ENCODE peak calls at places on chromosomes 2 and 18, in five cellular contexts. G, D, Y, P and H are unnamed samples.

GRCh38 chr18:48297139-48297538 is 112.0 kb downstream of the ZBTB7C start:
- DNase-seq in G (no peak), D (no peak), P (no peak), Y (no peak), H (no peak)

GRCh38 chr2:90207454-90208058 is 1516.1 kb downstream of the RPIA start:
- DNase-seq in P (peak; percentile 25), G (no peak), D (peak; percentile 1), Y (no peak), H (no peak)

GRCh38 chr2:20299113-20299512 is 51.5 kb downstream of the PUM2 start:
- DNase-seq in P (no peak), Y (no peak), D (no peak), G (no peak), H (no peak)

GRCh38 chr18:1968801-1969498 is 602.4 kb downstream of the METTL4 start:
- DNase-seq in G (no peak), P (no peak), D (no peak), Y (no peak), H (no peak)

GRCh38 chr2:238325694-238326093 is 5.4 kb downstream of the TRAF3IP1 start:
- DNase-seq in D (no peak), P (no peak), Y (no peak), G (no peak), H (no peak)

GRCh38 chr2:48415765-48416515 is 114.0 kb upstream of the STON1 start:
- DNase-seq in P (peak; percentile 44), G (no peak), Y (no peak), D (no peak), H (no peak)

GRCh38 chr2:120448961-120449421 is 103.1 kb downstream of the INHBB start:
- DNase-seq in D (peak; percentile 19), Y (no peak), P (no peak), G (no peak), H (no peak)

GRCh38 chr2:128273469-128274081 is 45.1 kb downstream of the HS6ST1 start:
- DNase-seq in G (no peak), D (peak; percentile 56), Y (no peak), P (no peak), H (no peak)

GRCh38 chr18:34901299-34901698 is 139.9 kb upstream of the MAPRE2 start:
- DNase-seq in P (no peak), Y (no peak), D (no peak), G (no peak), H (no peak)

GRCh38 chr2:5868891-5869400 is 176.8 kb downstream of the SOX11 start:
- DNase-seq in G (no peak), D (no peak), P (no peak), Y (no peak), H (no peak)

GRCh38 chr2:20115902-20116301 is 64.5 kb upstream of the LAPTM4A start:
- DNase-seq in D (no peak), P (peak; percentile 20), Y (no peak), G (no peak), H (no peak)

GRCh38 chr18:1002653-1003178 is 98.0 kb downstream of the ADCYAP1 start:
- DNase-seq in Y (no peak), P (no peak), G (no peak), D (no peak), H (peak; percentile 64)

GRCh38 chr2:119106301-119106897 is 52.2 kb downstream of the C1QL2 start:
- DNase-seq in Y (no peak), P (peak; percentile 83), D (no peak), G (peak; percentile 43), H (peak; percentile 26)

GRCh38 chr18:63131944-63132818 is 187.4 kb downstream of the BCL2 start:
- DNase-seq in D (no peak), Y (no peak), G (no peak), P (no peak), H (no peak)

GRCh38 chr18:36693931-36694661 is 134.7 kb downstream of the TPGS2 start:
- DNase-seq in P (no peak), G (no peak), Y (peak; percentile 13), D (no peak), H (no peak)

GRCh38 chr2:128640847-128641360 is 322.2 kb upstream of the HS6ST1 start:
- DNase-seq in G (peak; percentile 22), P (no peak), Y (no peak), D (no peak), H (no peak)

GRCh38 chr18:35747894-35748472 is 166.4 kb downstream of the GALNT1 start:
- DNase-seq in Y (no peak), D (no peak), G (no peak), P (no peak), H (no peak)

GRCh38 chr2:177830881-177831386 is 241.6 kb downstream of the PDE11A start:
- DNase-seq in D (no peak), Y (no peak), P (no peak), G (peak; percentile 28), H (no peak)

GRCh38 chr2:239245872-239246701 is 154.7 kb downstream of the HDAC4 start:
- DNase-seq in G (peak; percentile 66), Y (no peak), P (no peak), D (no peak), H (peak; percentile 54)

GRCh38 chr18:76476665-76477561 is 18.1 kb downstream of the ZNF516 start:
- DNase-seq in G (no peak), D (peak; percentile 89), Y (peak; percentile 80), P (peak; percentile 23), H (peak; percentile 66)

GRCh38 chr2:134289225-134289624 is 35.4 kb downstream of the MGAT5 start:
- DNase-seq in Y (no peak), P (no peak), D (no peak), G (no peak), H (no peak)

GRCh38 chr2:236281423-236281822 is 17.2 kb upstream of the ASB18 start:
- DNase-seq in D (no peak), Y (no peak), G (no peak), P (no peak), H (no peak)

GRCh38 chr2:23397483-23397882 is 12.5 kb downstream of the KLHL29 start:
- DNase-seq in P (no peak), Y (no peak), G (no peak), D (no peak), H (no peak)

GRCh38 chr2:88580088-88580487 is 47.2 kb downstream of the EIF2AK3 start:
- DNase-seq in P (no peak), Y (no peak), G (no peak), D (no peak), H (no peak)

GRCh38 chr2:218831378-218831990 is at the start of gene PRKAG3:
- DNase-seq in P (no peak), G (no peak), D (no peak), Y (no peak), H (no peak)

DNA sequence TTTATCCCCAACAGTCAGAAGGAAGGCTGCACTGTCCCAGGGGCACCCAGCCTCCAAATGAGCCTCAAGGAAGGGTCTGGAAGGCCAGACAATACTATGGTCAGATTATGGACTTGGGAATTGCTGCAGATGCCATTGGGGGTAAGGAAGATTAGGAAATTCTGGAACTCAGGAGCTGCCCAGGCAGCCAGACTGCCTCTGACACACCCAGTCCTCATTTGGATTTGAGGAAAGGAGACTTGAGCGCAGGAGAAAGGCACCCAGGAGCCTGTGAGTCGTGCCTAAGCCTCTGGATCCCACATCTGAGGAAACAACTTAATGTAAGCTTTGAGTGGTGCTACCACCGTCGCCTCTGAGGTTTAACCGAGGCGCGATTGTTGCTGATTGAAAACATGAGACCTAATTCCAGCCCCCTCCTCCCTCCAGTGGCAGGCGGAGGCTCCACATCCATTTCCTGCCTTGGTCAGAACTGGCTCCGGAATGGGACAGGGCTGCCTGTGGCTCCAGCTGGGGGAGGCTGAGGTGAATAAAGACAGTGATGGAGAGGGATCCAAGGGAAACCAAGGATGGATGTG is 176.8 kb upstream of the PKDCC start:
- DNase-seq in P (no peak), Y (no peak), G (no peak), D (no peak), H (no peak)
- TF ChIP-seq CTCF in P (peak; percentile 20), Y (peak; percentile 39), G (no peak), D (peak; percentile 22), H (peak; percentile 44)

GRCh38 chr2:140639628-140640027 is 1491.2 kb downstream of the LRP1B start:
- DNase-seq in G (no peak), D (no peak), Y (no peak), P (no peak), H (no peak)
- H3K4me3 ChIP-seq in G (no peak overlapping the region), D (no peak overlapping the region), Y (no peak overlapping the region), P (no peak overlapping the region), H (no peak overlapping the region)

DNA sequence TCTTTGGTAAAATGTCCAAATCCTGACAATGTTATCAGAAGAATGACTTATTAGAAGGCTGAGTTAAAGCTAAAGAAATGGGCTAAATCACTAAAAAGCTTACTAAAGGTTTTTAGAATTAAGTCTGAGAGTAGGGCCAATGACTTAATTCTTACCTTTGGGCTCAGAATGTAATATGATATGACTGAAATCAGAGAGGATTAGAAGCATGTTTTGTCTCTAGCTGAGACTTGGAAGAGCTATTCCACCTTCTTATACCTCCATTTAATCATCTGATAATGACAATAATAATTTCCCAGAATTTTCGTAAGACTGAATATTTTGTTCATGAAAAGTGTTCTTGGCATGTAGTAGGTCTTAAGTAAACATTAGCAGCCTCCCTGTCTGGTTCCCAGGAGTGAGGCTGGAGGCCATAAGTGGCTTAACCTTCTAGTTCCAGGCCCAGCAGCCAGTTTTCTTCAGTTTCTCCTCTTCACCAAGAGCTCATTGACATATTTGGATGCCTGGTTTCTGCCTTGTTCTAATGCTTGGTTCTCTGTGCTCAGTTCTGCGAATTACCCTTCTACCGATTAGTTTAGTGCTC is 25.5 kb upstream of the E2F6 start:
- DNase-seq in D (no peak), Y (no peak), G (no peak), P (no peak), H (no peak)
- TF ChIP-seq CTCF in D (no peak), Y (no peak), G (no peak), P (no peak), H (no peak)

DNA sequence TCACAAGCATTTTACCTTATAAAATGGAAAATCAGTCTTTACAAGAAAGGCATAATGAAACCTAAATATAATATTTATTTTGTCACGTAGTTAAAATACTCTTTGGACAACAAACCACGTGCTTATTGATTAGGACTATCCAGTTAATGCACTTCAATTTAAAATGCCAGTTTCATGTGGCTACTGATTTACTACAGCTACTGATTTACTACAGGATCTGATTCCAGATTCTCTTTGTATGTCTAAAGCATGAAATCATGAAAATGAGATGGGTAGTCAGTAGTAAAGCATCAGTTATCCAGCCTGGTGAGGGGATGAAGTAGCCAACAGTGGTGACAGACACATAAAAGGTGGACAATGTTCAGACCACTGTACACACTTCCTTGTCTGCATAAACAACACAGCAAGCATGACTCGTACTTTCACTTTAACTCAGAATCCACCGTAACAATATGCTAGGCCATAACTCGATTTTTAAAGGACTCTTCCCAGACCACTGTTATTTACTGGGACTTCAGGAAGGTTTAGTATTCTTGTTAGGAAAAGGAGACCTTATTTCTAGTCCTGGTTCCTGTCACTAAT is 24.9 kb downstream of the ACAA2 start:
- DNase-seq in D (no peak), G (no peak), P (no peak), Y (no peak), H (no peak)
- H3K4me3 ChIP-seq in D (peak overlapping the region; percentile 9), G (no peak overlapping the region), P (no peak overlapping the region), Y (no peak overlapping the region), H (no peak overlapping the region)

DNA sequence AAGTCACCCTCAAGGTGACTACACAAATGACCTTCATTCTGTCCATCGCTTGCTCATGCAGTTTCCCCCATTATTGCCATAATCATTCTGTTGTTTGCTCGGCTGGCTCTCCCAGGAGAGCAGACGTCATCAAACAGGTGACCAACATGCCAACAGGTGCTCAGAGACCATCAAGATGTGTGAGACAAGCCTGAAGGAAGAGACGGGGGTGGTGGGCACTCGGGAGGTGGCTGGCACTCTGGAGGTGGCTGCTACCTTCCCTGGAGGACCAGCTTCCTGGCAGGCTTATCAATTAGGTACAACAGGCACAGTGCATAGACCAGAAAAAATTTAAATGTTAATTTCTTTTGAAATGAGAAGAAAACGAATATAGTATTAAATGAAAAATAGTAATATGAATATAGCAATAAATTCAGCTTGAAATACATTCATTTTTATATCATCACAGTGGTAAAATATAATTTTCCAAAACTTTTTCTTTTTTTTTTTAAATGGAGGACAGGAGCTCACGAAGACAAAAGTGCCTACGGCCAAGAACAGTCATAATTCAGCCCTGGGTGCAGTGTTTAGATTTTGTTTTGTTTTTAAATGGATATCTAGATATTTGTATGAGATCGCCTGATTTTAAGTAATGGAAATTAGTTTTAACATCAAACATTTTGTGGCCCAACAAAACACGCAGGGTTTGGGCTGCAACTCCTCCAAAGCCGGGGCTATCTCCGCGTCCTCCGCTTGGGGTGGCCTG is 16.9 kb upstream of the HAAO start:
- DNase-seq in G (no peak), P (no peak), Y (peak; percentile 25), D (peak; percentile 52), H (no peak)
- TF ChIP-seq CTCF in G (peak; percentile 14), P (peak; percentile 19), Y (peak; percentile 24), D (no peak), H (peak; percentile 14)